ENCODE peak calls at places on chromosomes 6 and 20, in six cellular contexts. G, A, M, S, X and N are unnamed samples. For H3K36me3, the result is how much of the 10 kb centered on the place peaks cover.

GRCh38 chr6:13487122-13488014 is at the start of gene GFOD1:
- DNase-seq in G (peak), A (peak), M (peak), S (peak), X (peak), N (peak)

GRCh38 chr6:125524356-125524755 is 222.6 kb upstream of the HDDC2 start:
- DNase-seq in G (no peak), A (no peak), M (no peak), S (no peak), X (no peak), N (no peak)

GRCh38 chr6:167742719-167743303 is 83.9 kb upstream of the AFDN start:
- DNase-seq in G (no peak), A (no peak), M (no peak), S (no peak), X (peak), N (no peak)

GRCh38 chr6:131917763-131918649 is 33.2 kb downstream of the CCN2 start:
- DNase-seq in G (no peak), A (no peak), M (no peak), S (no peak), X (no peak), N (no peak)

GRCh38 chr6:166763606-166764472 is 136.8 kb upstream of the RPS6KA2 start:
- DNase-seq in G (no peak), A (peak), M (no peak), S (no peak), X (no peak), N (no peak)

GRCh38 chr20:3093861-3094361 is 9.4 kb upstream of the AVP start:
- DNase-seq in G (no peak), A (no peak), M (no peak), S (no peak), X (no peak), N (no peak)

GRCh38 chr20:46757754-46758678 is 48.6 kb downstream of the SLC2A10 start:
- DNase-seq in G (peak), A (peak), M (no peak), S (no peak), X (peak), N (peak)

GRCh38 chr6:3819161-3820110 is 29.7 kb upstream of the FAM50B start:
- DNase-seq in G (no peak), A (no peak), M (no peak), S (no peak), X (no peak), N (no peak)

GRCh38 chr6:63897459-63897858 is 261.9 kb downstream of the PHF3 start:
- DNase-seq in G (no peak), A (no peak), M (no peak), S (no peak), X (no peak), N (no peak)

GRCh38 chr6:158131926-158132325 is 36.1 kb downstream of the SERAC1 start:
- DNase-seq in G (no peak), A (no peak), M (no peak), S (no peak), X (peak), N (no peak)

GRCh38 chr6:142372348-142372747 is 70.5 kb downstream of the ADGRG6 start:
- DNase-seq in G (no peak), A (no peak), M (no peak), S (no peak), X (no peak), N (no peak)

GRCh38 chr6:112199001-112199403 is 55.4 kb downstream of the LAMA4 start:
- DNase-seq in G (no peak), A (no peak), M (no peak), S (no peak), X (no peak), N (no peak)

GRCh38 chr6:106908386-106908840 is 66.1 kb downstream of the CD24 start:
- DNase-seq in G (no peak), A (no peak), M (no peak), S (no peak), X (no peak), N (no peak)

GRCh38 chr6:6008648-6009421 is 2.1 kb upstream of the NRN1 start:
- DNase-seq in G (peak), A (peak), M (no peak), S (peak), X (peak), N (peak)

GRCh38 chr20:48638546-48638945 is 189.3 kb downstream of the PREX1 start:
- DNase-seq in G (no peak), A (no peak), M (no peak), S (no peak), X (no peak), N (no peak)

GRCh38 chr6:121817141-121817540 is 381.7 kb downstream of the GJA1 start:
- DNase-seq in G (no peak), A (no peak), M (no peak), S (no peak), X (no peak), N (no peak)

GRCh38 chr20:8689337-8689736 is 379.6 kb upstream of the PLCB4 start:
- DNase-seq in G (no peak), A (no peak), M (no peak), S (no peak), X (no peak), N (no peak)

GRCh38 chr6:3911614-3912336 is 62.6 kb downstream of the FAM50B start:
- DNase-seq in G (peak), A (peak), M (no peak), S (no peak), X (peak), N (no peak)

GRCh38 chr6:17466707-17467106 is 73.3 kb downstream of the CAP2 start:
- DNase-seq in G (no peak), A (no peak), M (no peak), S (no peak), X (peak), N (no peak)

GRCh38 chr6:135830452-135830851 is 21.0 kb upstream of the PDE7B start:
- DNase-seq in G (no peak), A (no peak), M (no peak), S (no peak), X (no peak), N (no peak)

GRCh38 chr6:155521719-155522118 is 66.1 kb upstream of the NOX3 start:
- DNase-seq in G (no peak), A (no peak), M (no peak), S (no peak), X (no peak), N (no peak)

GRCh38 chr6:157571269-157571668 is 190.3 kb downstream of the ZDHHC14 start:
- DNase-seq in G (no peak), A (no peak), M (no peak), S (no peak), X (no peak), N (no peak)

GRCh38 chr6:97462944-97463343 is 179.9 kb upstream of the MMS22L start:
- DNase-seq in G (no peak), A (no peak), M (no peak), S (no peak), X (no peak), N (no peak)

GRCh38 chr6:48061630-48062029 is 49.4 kb downstream of the PTCHD4 start:
- DNase-seq in G (no peak), A (no peak), M (no peak), S (no peak), X (no peak), N (no peak)

GRCh38 chr6:125842091-125842626 is 51.4 kb downstream of the NCOA7 start:
- DNase-seq in G (no peak), A (no peak), M (no peak), S (no peak), X (no peak), N (no peak)

GRCh38 chr20:54122189-54122588 is 51.6 kb downstream of the CYP24A1 start:
- DNase-seq in G (no peak), A (no peak), M (no peak), S (no peak), X (no peak), N (no peak)

GRCh38 chr6:32855467-32856174 is 1.6 kb downstream of the PSMB9 start:
- DNase-seq in G (no peak), A (no peak), M (no peak), S (no peak), X (no peak), N (no peak)

GRCh38 chr6:166419717-166420116 is 37.0 kb upstream of the MPC1 start:
- DNase-seq in G (no peak), A (no peak), M (no peak), S (no peak), X (no peak), N (peak)

GRCh38 chr20:11976966-11977365 is 59.3 kb downstream of the BTBD3 start:
- DNase-seq in G (no peak), A (no peak), M (no peak), S (no peak), X (no peak), N (no peak)

GRCh38 chr6:139778688-139779087 is 404.2 kb upstream of the CITED2 start:
- DNase-seq in G (no peak), A (no peak), M (no peak), S (no peak), X (no peak), N (no peak)

GRCh38 chr6:107641500-107641931 is 151.6 kb downstream of the SOBP start:
- DNase-seq in G (no peak), A (no peak), M (no peak), S (no peak), X (no peak), N (no peak)

GRCh38 chr6:133990321-133990720 is 37.3 kb downstream of the TBPL1 start:
- DNase-seq in G (no peak), A (no peak), M (no peak), S (no peak), X (no peak), N (no peak)

DNA sequence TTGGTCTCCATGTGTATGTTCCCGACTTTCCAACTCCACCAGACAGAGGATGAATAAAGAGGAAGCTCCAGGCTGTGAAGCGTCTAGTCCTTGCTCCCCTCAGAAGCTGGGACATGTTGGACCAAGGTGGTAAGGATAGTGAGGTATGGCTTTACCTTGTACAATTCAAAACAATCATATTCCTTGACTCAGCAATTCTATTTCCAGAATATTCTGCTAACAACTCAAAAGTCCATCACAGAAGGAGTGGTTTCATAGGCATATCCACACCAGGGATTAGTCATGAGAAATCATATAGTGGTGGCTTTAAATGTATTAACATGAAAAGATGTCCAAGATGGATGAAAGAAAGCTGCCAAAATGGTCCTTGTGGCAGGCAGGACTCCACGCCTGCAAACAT is 19.8 kb downstream of the FKBP1A start:
- DNase-seq in G (no peak), A (no peak), M (no peak), S (no peak), X (no peak), N (no peak)
- H3K36me3 ChIP-seq in G (under half), A (half or more), M (under half), S (under half), X (under half), N (under half)

DNA sequence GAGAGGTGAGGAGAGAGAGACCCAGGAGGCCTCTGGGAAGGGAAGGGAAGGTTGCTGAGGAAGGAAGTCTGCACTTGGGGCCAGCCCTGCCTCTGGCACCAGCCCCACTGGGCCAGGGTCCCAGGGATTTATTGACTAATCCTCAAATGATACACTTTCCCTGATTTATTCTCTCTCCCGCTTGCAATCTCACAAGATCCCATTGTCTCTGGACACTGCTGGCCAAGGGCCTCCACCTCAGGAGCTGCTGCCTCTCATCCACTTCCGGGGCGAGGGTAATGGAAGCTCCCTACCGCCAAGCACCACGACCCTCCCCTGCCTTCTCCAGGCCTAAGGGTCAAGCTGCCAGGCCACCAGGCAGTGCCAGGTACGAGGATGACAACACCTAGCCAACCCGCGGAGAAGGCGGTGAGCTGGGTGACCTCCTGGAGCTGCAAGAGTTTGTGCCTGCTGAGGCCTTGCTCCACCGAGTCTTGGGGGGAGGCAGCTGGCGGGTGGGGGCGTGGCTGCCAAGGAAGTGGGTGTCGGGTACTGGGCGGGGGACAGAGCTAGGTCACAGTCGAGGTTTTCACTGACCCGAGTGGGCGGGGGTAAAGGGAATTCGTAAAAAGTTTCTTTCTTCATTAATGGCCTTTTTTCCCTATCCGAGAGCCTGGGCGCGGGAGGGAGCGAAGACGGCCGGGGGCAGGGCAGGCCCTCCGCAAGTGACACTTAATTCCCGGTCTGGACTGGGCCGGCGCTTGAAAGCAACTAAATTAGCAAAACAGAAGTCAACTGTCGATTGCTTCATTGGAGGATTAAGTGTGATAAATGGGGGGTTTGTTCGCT is 43.4 kb upstream of the FOXP4 start:
- DNase-seq in G (peak), A (peak), M (no peak), S (no peak), X (no peak), N (no peak)
- TF ChIP-seq EP300 in G (no peak), A (no peak), M (no peak), S (no peak), X (no peak), N (no peak)

GRCh38 chr6:62150048-62150663 is 135.9 kb downstream of the KHDRBS2 start:
- DNase-seq in G (no peak), A (no peak), M (no peak), S (no peak), X (peak), N (no peak)
- TF ChIP-seq CTCF in G (no peak), A (peak), M (no peak), S (peak), X (peak), N (peak)

GRCh38 chr20:50893620-50894019 is 37.6 kb downstream of the ADNP start:
- DNase-seq in G (no peak), A (no peak), M (no peak), S (no peak), X (no peak), N (no peak)

GRCh38 chr20:50891138-50891537 is 40.1 kb downstream of the ADNP start:
- DNase-seq in G (no peak), A (no peak), M (no peak), S (no peak), X (no peak), N (no peak)

GRCh38 chr20:50895111-50895830 is 36.0 kb downstream of the ADNP start:
- DNase-seq in G (no peak), A (no peak), M (no peak), S (no peak), X (peak), N (no peak)

DNA sequence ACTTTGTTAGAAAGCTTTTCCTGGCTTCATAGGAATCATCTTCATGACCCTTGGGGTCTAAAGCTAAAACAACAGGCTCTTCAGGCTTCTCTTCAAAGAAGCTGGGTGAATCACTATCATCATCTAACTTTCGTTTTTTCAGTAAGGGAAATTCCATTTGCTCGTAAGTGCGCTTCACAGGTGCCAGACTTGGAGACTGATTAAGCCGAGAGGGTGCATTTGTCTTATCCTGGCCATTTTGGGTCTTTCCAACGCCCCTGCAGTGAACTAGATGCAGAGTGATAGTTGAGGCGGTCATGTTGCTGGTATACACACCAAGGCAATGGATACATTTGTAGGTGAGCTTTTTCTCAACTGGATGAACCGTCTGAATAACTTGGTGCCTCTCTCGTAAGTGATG is 38.8 kb downstream of the ADNP start:
- DNase-seq in G (no peak), A (no peak), M (no peak), S (no peak), X (no peak), N (no peak)
- H3K36me3 ChIP-seq in G (under half), A (half or more), M (half or more), S (half or more), X (under half), N (under half)

GRCh38 chr6:30908700-30909099 is 693 bp downstream of the GTF2H4 start:
- DNase-seq in G (no peak), A (no peak), M (no peak), S (no peak), X (no peak), N (no peak)

GRCh38 chr6:30903236-30903635 is 4.8 kb upstream of the GTF2H4 start:
- DNase-seq in G (no peak), A (no peak), M (no peak), S (no peak), X (no peak), N (no peak)

GRCh38 chr6:30902709-30903108 is 5.3 kb upstream of the GTF2H4 start:
- DNase-seq in G (no peak), A (no peak), M (no peak), S (no peak), X (no peak), N (no peak)

GRCh38 chr6:30912746-30913520 is 1.1 kb upstream of the VARS2 start:
- DNase-seq in G (no peak), A (no peak), M (no peak), S (no peak), X (no peak), N (no peak)

DNA sequence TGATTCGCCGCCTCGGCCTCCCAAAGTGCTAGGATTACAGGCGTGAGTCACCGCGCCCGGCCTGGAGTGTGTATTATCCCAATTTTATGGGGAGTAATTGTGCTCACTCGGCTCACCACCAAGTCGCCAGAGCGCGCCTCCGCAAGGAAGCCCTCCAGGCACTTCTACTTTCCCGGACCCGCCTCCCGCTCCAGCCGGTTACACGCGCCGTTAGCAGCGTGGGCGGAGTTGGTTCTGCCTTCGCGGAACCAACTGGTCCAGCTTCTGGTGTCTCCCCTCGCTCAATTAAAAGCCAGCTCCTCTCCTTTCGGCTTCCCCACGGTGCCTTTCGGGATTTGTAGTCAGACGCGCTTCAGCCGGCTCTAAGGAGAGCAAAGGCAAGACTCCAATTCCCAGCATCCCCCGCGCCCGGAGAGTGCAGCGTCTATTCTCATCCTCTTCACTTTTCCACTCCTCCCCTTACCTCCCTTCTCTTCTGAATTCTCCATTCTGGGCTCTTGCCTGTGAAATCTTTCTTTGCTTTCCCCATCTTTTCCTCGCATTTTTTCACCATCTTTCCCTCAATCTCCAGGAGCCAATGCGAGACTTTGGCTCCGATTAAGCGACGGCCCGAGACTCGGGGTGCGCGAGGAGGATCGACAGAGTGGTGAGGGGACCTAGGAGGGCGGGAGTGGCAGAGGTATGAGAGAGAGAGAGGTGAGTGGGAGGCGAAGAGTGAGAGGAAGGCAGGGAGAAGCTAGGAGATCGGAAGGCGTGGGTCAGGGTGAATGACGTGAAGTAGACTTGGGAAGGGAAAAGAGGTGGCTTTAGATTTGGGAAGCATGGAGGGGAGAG is at the start of gene GTF2H4:
- DNase-seq in G (peak), A (peak), M (peak), S (peak), X (peak), N (peak)
- TF ChIP-seq EP300 in G (no peak), A (no peak), M (no peak), S (no peak), X (no peak), N (no peak)

DNA sequence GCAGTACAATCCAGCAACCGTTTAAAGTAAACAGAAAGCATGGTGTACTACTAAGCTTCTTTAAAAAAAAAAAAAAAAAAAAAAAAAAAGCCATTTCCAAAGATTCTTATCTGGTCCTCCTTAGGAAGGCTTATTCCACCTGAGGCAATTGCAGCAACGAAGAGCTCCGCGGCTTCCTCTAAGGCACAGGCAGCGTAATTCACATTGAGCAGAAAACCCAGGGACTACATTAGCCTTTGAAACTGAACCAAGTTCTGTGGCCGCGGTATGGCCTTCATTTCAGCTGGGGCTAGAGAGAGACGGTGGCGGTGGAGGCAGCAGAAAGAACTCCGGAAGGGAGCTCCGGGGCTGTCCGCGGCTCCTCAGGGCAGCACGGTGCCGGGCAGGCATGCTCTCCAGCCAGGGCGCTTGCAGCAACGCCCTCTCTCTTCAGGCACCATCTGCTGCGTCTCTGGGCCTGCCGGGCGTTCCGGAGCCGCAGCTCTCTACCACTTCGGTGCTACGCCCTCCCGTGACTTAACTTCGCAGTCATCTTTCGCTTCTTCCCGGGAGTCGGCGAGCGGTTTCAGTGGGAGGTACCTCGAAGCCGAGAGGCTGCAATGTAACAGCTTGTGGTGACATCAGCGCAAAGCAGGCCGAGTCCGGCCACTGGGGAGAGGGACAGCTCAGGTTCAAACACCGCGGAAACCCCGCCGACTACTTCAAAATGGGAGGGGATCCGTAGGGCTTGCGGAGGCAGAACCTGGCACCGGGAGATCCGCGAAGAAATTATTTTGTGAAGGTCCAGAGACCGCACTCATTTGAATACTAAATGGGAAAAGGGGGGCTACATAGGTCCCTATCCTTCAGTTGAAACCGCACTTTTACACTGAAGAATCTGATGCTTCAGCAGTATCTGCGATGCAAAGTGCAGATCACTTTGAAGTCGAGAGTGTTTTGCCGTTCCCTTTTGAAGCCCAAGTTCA is 100.0 kb downstream of the DST start:
- DNase-seq in G (peak), A (peak), M (peak), S (peak), X (peak), N (peak)
- TF ChIP-seq CTCF in G (peak), A (peak), M (peak), S (peak), X (peak), N (no peak)